ENCODE peak calls at places on chromosome 15, in ten cellular contexts. G, T, O, Y, P, W, R, I, C and S are unnamed samples.

GRCh38 chr15:101451886-101452285 is 37.6 kb downstream of the PCSK6 start:
- DNase-seq in G (no peak), T (no peak), O (no peak), Y (no peak), P (no peak), W (no peak), R (no peak), I (no peak), C (no peak), S (no peak)

GRCh38 chr15:76973362-76973743 is 21.6 kb upstream of the PSTPIP1 start:
- DNase-seq in G (no peak), T (peak), O (no peak), Y (no peak), P (no peak), W (no peak), R (peak), I (no peak), C (peak), S (no peak)

GRCh38 chr15:44537728-44538240 is 837 bp downstream of the EIF3J start:
- DNase-seq in G (no peak), T (peak), O (no peak), Y (no peak), P (no peak), W (peak), R (no peak), I (peak), C (no peak), S (no peak)

GRCh38 chr15:88909956-88910831 is 3.0 kb downstream of the MFGE8 start:
- DNase-seq in G (no peak), T (no peak), O (no peak), Y (no peak), P (no peak), W (no peak), R (no peak), I (peak), C (no peak), S (no peak)

GRCh38 chr15:41490355-41490754 is 3.3 kb upstream of the ITPKA start:
- DNase-seq in G (no peak), T (peak), O (no peak), Y (no peak), P (no peak), W (peak), R (no peak), I (no peak), C (no peak), S (no peak)

GRCh38 chr15:100111103-100112060 is 230.4 kb downstream of the ADAMTS17 start:
- DNase-seq in G (peak), T (peak), O (no peak), Y (no peak), P (peak), W (peak), R (peak), I (peak), C (no peak), S (no peak)

GRCh38 chr15:82832601-82833209 is 23.3 kb downstream of the WHAMM start:
- DNase-seq in G (no peak), T (peak), O (no peak), Y (no peak), P (peak), W (peak), R (no peak), I (peak), C (no peak), S (no peak)

GRCh38 chr15:98562361-98562791 is 86.0 kb upstream of the IGF1R start:
- DNase-seq in G (peak), T (no peak), O (no peak), Y (no peak), P (peak), W (peak), R (no peak), I (no peak), C (no peak), S (peak)

GRCh38 chr15:89673162-89673506 is 6.0 kb downstream of the PLIN1 start:
- DNase-seq in G (no peak), T (no peak), O (no peak), Y (no peak), P (no peak), W (no peak), R (no peak), I (no peak), C (peak), S (no peak)

GRCh38 chr15:39558421-39558820 is 22.5 kb upstream of the THBS1 start:
- DNase-seq in G (no peak), T (no peak), O (no peak), Y (no peak), P (no peak), W (no peak), R (no peak), I (no peak), C (no peak), S (no peak)

GRCh38 chr15:60740787-60741354 is 261.9 kb upstream of the ICE2 start:
- DNase-seq in G (no peak), T (peak), O (no peak), Y (no peak), P (no peak), W (no peak), R (no peak), I (no peak), C (no peak), S (no peak)

GRCh38 chr15:82647835-82648256 is 683 bp upstream of the CPEB1 start:
- DNase-seq in G (peak), T (no peak), O (peak), Y (no peak), P (no peak), W (no peak), R (no peak), I (no peak), C (no peak), S (no peak)

GRCh38 chr15:57692709-57693108 is 13.8 kb upstream of the POLR2M start:
- DNase-seq in G (no peak), T (peak), O (no peak), Y (no peak), P (no peak), W (no peak), R (no peak), I (no peak), C (no peak), S (no peak)

GRCh38 chr15:95604634-95605036 is 725.9 kb upstream of the NR2F2 start:
- DNase-seq in G (no peak), T (peak), O (no peak), Y (no peak), P (no peak), W (peak), R (peak), I (peak), C (no peak), S (no peak)

GRCh38 chr15:77549552-77550274 is 83.0 kb downstream of the LINGO1 start:
- DNase-seq in G (no peak), T (no peak), O (no peak), Y (no peak), P (no peak), W (no peak), R (no peak), I (no peak), C (no peak), S (no peak)

GRCh38 chr15:77773003-77773402 is 140.3 kb upstream of the LINGO1 start:
- DNase-seq in G (no peak), T (no peak), O (no peak), Y (no peak), P (no peak), W (no peak), R (no peak), I (no peak), C (no peak), S (no peak)

GRCh38 chr15:80459380-80459779 is 55.2 kb downstream of the ARNT2 start:
- DNase-seq in G (no peak), T (no peak), O (no peak), Y (no peak), P (no peak), W (no peak), R (no peak), I (no peak), C (no peak), S (no peak)

GRCh38 chr15:91593081-91593480 is 260.4 kb upstream of the SLCO3A1 start:
- DNase-seq in G (no peak), T (peak), O (no peak), Y (no peak), P (no peak), W (no peak), R (no peak), I (no peak), C (no peak), S (no peak)

GRCh38 chr15:82262422-82263026 is at the start of the genes EFL1 and SAXO2:
- DNase-seq in G (peak), T (peak), O (peak), Y (peak), P (peak), W (peak), R (peak), I (peak), C (peak), S (peak)

GRCh38 chr15:65099336-65099735 is 15.7 kb downstream of the UBAP1L start:
- DNase-seq in G (no peak), T (no peak), O (no peak), Y (no peak), P (no peak), W (no peak), R (no peak), I (no peak), C (no peak), S (no peak)

GRCh38 chr15:77519540-77519939 is 98.9 kb downstream of the HMG20A start:
- DNase-seq in G (no peak), T (no peak), O (no peak), Y (no peak), P (no peak), W (no peak), R (no peak), I (no peak), C (no peak), S (no peak)

GRCh38 chr15:26102988-26103387 is 239.9 kb upstream of the ATP10A start:
- DNase-seq in G (no peak), T (peak), O (no peak), Y (no peak), P (no peak), W (peak), R (no peak), I (no peak), C (no peak), S (no peak)

GRCh38 chr15:62639906-62640605 is 402.5 kb upstream of the TPM1 start:
- DNase-seq in G (no peak), T (no peak), O (no peak), Y (no peak), P (no peak), W (no peak), R (no peak), I (no peak), C (no peak), S (no peak)

GRCh38 chr15:36356511-36356910 is 222.9 kb upstream of the CDIN1 start:
- DNase-seq in G (no peak), T (no peak), O (no peak), Y (no peak), P (no peak), W (no peak), R (no peak), I (no peak), C (no peak), S (no peak)

GRCh38 chr15:54990793-54991192 is 205.9 kb downstream of the RSL24D1 start:
- DNase-seq in G (no peak), T (no peak), O (no peak), Y (no peak), P (no peak), W (no peak), R (no peak), I (no peak), C (no peak), S (no peak)

GRCh38 chr15:80214979-80215378 is 37.0 kb downstream of the CTXND1 start:
- DNase-seq in G (no peak), T (no peak), O (no peak), Y (no peak), P (no peak), W (no peak), R (no peak), I (no peak), C (no peak), S (no peak)

GRCh38 chr15:90988249-90988648 is 6.1 kb downstream of the PRC1 start:
- DNase-seq in G (no peak), T (no peak), O (no peak), Y (no peak), P (no peak), W (no peak), R (no peak), I (no peak), C (no peak), S (no peak)

GRCh38 chr15:57591822-57592367 is at the start of gene MYZAP:
- DNase-seq in G (peak), T (peak), O (peak), Y (peak), P (peak), W (peak), R (peak), I (no peak), C (peak), S (no peak)

GRCh38 chr15:47795864-47796263 is 78.6 kb downstream of the SEMA6D start:
- DNase-seq in G (no peak), T (no peak), O (no peak), Y (no peak), P (no peak), W (peak), R (no peak), I (no peak), C (no peak), S (no peak)

GRCh38 chr15:57857871-57858270 is 151.4 kb downstream of the POLR2M start:
- DNase-seq in G (no peak), T (no peak), O (no peak), Y (no peak), P (no peak), W (no peak), R (no peak), I (no peak), C (no peak), S (no peak)

GRCh38 chr15:58331562-58331902 is 100.3 kb upstream of the LIPC start:
- DNase-seq in G (no peak), T (no peak), O (no peak), Y (no peak), P (no peak), W (no peak), R (no peak), I (no peak), C (no peak), S (no peak)

GRCh38 chr15:41944313-41944940 is 27.9 kb downstream of the EHD4 start:
- DNase-seq in G (no peak), T (peak), O (no peak), Y (peak), P (peak), W (peak), R (no peak), I (no peak), C (no peak), S (no peak)

GRCh38 chr15:77187751-77188464 is 117.0 kb upstream of the TSPAN3 start:
- DNase-seq in G (peak), T (peak), O (no peak), Y (no peak), P (no peak), W (no peak), R (peak), I (peak), C (peak), S (no peak)

GRCh38 chr15:48631191-48631770 is 14.2 kb downstream of the FBN1 start:
- DNase-seq in G (no peak), T (peak), O (no peak), Y (no peak), P (no peak), W (no peak), R (no peak), I (no peak), C (no peak), S (no peak)

GRCh38 chr15:60787737-60788513 is 309.0 kb upstream of the ICE2 start:
- DNase-seq in G (no peak), T (no peak), O (no peak), Y (no peak), P (no peak), W (peak), R (no peak), I (no peak), C (peak), S (no peak)

GRCh38 chr15:39880718-39881387 is 39.2 kb downstream of the GPR176 start:
- DNase-seq in G (no peak), T (no peak), O (no peak), Y (no peak), P (no peak), W (no peak), R (no peak), I (no peak), C (no peak), S (no peak)

GRCh38 chr15:57505056-57505713 is 86.5 kb upstream of the MYZAP start:
- DNase-seq in G (no peak), T (peak), O (peak), Y (no peak), P (peak), W (peak), R (no peak), I (no peak), C (no peak), S (no peak)

GRCh38 chr15:91950631-91951384 is 97.3 kb downstream of the SLCO3A1 start:
- DNase-seq in G (no peak), T (peak), O (no peak), Y (no peak), P (no peak), W (no peak), R (no peak), I (no peak), C (no peak), S (no peak)

DNA sequence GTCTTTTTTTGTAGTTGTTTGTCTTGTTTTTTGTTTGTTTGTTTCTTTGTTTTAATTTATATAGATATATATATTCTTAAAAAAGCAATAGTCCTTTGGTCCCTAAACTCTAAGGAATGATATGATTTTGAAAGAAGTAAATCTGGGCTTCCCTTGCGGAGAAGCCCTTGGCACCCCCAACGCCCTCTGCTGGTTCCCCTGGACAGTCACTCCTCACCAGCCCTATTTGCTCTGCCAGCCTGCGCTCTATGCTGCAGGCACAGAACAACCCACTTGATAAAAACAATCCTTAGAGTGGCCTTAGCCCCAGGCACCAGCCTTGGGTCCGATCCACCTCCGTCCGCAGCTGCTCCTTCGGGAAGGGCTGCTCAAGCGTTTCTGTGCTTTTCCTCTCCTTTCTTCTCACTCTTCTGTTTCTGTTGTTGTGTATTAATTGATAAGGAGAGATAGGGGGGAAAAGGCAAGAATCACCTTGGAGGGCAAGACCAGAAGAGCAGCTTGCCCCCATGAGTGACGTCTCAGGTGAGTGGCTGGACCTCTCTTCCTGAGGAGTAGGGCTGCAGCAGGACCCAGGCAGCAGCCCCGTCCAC is 13.7 kb upstream of the PARP6 start:
- DNase-seq in G (peak), T (peak), O (peak), Y (no peak), P (peak), W (peak), R (peak), I (no peak), C (peak), S (no peak)
- TF ChIP-seq CTCF in G (peak), T (peak), O (peak), Y (no peak), P (peak), W (no peak), R (peak), I (peak), C (peak), S (peak)

GRCh38 chr15:28879551-28879950 is 6.2 kb upstream of the APBA2 start:
- DNase-seq in G (no peak), T (no peak), O (no peak), Y (no peak), P (no peak), W (no peak), R (no peak), I (no peak), C (no peak), S (no peak)

GRCh38 chr15:28884151-28884940 is 1.4 kb upstream of the APBA2 start:
- DNase-seq in G (no peak), T (no peak), O (no peak), Y (no peak), P (no peak), W (no peak), R (no peak), I (no peak), C (no peak), S (no peak)

GRCh38 chr15:28880680-28881079 is 5.1 kb upstream of the APBA2 start:
- DNase-seq in G (no peak), T (no peak), O (no peak), Y (no peak), P (no peak), W (no peak), R (no peak), I (no peak), C (no peak), S (no peak)

GRCh38 chr15:28881170-28881569 is 4.6 kb upstream of the APBA2 start:
- DNase-seq in G (no peak), T (peak), O (no peak), Y (no peak), P (no peak), W (no peak), R (no peak), I (no peak), C (no peak), S (no peak)

DNA sequence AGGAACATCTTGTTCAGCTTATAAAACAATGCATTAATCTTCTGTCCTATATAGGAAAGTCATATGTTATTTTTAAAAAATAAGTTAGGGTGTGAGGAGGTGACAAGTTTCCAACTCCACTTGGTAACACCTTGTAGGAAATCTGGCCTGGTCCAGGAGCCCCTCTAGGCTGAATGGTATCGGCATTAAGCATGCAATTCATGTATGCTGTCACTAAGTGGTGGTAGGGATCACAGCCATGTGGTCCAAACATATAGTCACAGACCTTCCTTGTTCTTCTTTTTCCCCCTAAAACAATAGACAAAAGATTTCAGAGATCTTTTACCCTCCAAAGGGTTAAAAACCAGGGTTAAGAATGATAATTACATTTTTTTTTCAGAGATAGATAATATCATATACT is 4.2 kb upstream of the APBA2 start:
- DNase-seq in G (no peak), T (no peak), O (no peak), Y (no peak), P (no peak), W (no peak), R (no peak), I (no peak), C (no peak), S (no peak)
- TF ChIP-seq CTCF in G (no peak), T (no peak), O (no peak), Y (no peak), P (no peak), W (no peak), R (no peak), I (no peak), C (no peak), S (peak)

GRCh38 chr15:97140216-97140615 is 809.7 kb downstream of the NR2F2 start:
- DNase-seq in G (no peak), T (no peak), O (no peak), Y (no peak), P (no peak), W (no peak), R (no peak), I (no peak), C (no peak), S (no peak)
- TF ChIP-seq CTCF in G (no peak), T (no peak), O (no peak), Y (no peak), P (no peak), W (no peak), R (no peak), I (no peak), C (no peak), S (no peak)

GRCh38 chr15:74520407-74520806 is 20.6 kb upstream of the ARID3B start:
- DNase-seq in G (no peak), T (no peak), O (no peak), Y (no peak), P (no peak), W (no peak), R (no peak), I (no peak), C (no peak), S (no peak)

GRCh38 chr15:74514039-74514438 is 27.0 kb upstream of the ARID3B start:
- DNase-seq in G (no peak), T (no peak), O (no peak), Y (no peak), P (no peak), W (no peak), R (no peak), I (no peak), C (no peak), S (no peak)

GRCh38 chr15:74511583-74511982 is 29.4 kb upstream of the ARID3B start:
- DNase-seq in G (no peak), T (no peak), O (no peak), Y (no peak), P (no peak), W (no peak), R (no peak), I (no peak), C (no peak), S (no peak)

GRCh38 chr15:74519311-74519710 is 21.7 kb upstream of the ARID3B start:
- DNase-seq in G (no peak), T (peak), O (no peak), Y (no peak), P (no peak), W (no peak), R (no peak), I (no peak), C (no peak), S (no peak)

GRCh38 chr15:74517096-74517495 is 23.9 kb upstream of the ARID3B start:
- DNase-seq in G (no peak), T (no peak), O (no peak), Y (no peak), P (no peak), W (no peak), R (no peak), I (no peak), C (no peak), S (no peak)
- TF ChIP-seq CTCF in G (no peak), T (no peak), O (no peak), Y (no peak), P (no peak), W (no peak), R (no peak), I (no peak), C (no peak), S (no peak)

GRCh38 chr15:70259640-70260066 is 161.9 kb upstream of the TLE3 start:
- DNase-seq in G (no peak), T (no peak), O (no peak), Y (no peak), P (no peak), W (no peak), R (no peak), I (no peak), C (peak), S (no peak)
- TF ChIP-seq CTCF in G (no peak), T (no peak), O (no peak), Y (no peak), P (no peak), W (no peak), R (no peak), I (no peak), C (no peak), S (peak)